ENCODE peak calls at places on chromosomes 6 and 20, in seven cellular contexts. R, B, F, X, N, J and O are unnamed samples.

GRCh38 chr20:8433286-8433685 is 301.2 kb downstream of the PLCB1 start:
- DNase-seq in R (no peak), J (no peak), B (no peak), X (no peak), F (no peak), N (no peak), O (no peak)

GRCh38 chr20:4018015-4018748 is 2.8 kb upstream of the RNF24 start:
- DNase-seq in B (no peak), N (no peak), F (no peak), X (no peak), J (no peak), R (no peak), O (no peak)

GRCh38 chr6:118677193-118677592 is 25.8 kb upstream of the CEP85L start:
- DNase-seq in J (no peak), R (no peak), F (no peak), N (no peak), B (no peak), X (no peak), O (no peak)

GRCh38 chr20:34982270-34983088 is 26.8 kb downstream of the MYH7B start:
- DNase-seq in J (no peak), B (no peak), F (no peak), R (no peak), X (peak), N (no peak), O (no peak)

GRCh38 chr6:124961784-124962611 is at the start of gene RNF217:
- DNase-seq in B (peak), J (no peak), F (peak), R (peak), N (no peak), X (peak), O (peak)

GRCh38 chr6:127938701-127939100 is 37.8 kb upstream of the THEMIS start:
- DNase-seq in X (no peak), B (no peak), N (no peak), R (no peak), F (no peak), J (no peak), O (no peak)

GRCh38 chr6:144216668-144217218 is 66.4 kb downstream of the STX11 start:
- DNase-seq in R (no peak), X (peak), J (no peak), B (peak), N (no peak), F (no peak), O (no peak)

GRCh38 chr20:21826946-21827345 is 121.5 kb downstream of the PAX1 start:
- DNase-seq in J (no peak), B (no peak), N (no peak), R (no peak), F (no peak), X (no peak), O (no peak)

GRCh38 chr6:18585032-18585573 is 198.0 kb downstream of the RNF144B start:
- DNase-seq in R (peak), F (peak), X (no peak), N (no peak), J (no peak), B (no peak), O (no peak)

GRCh38 chr6:41976794-41977484 is 35.3 kb upstream of the CCND3 start:
- DNase-seq in N (no peak), J (no peak), B (peak), F (no peak), X (no peak), R (no peak), O (no peak)

GRCh38 chr6:17001188-17001587 is 100.7 kb upstream of the STMND1 start:
- DNase-seq in J (no peak), F (no peak), N (no peak), X (no peak), R (no peak), B (no peak), O (no peak)

GRCh38 chr6:14059791-14060436 is 57.7 kb upstream of the CD83 start:
- DNase-seq in F (peak), J (no peak), B (no peak), N (no peak), X (peak), R (no peak), O (peak)

GRCh38 chr6:1312193-1312443 is 220 bp downstream of the FOXQ1 start:
- DNase-seq in R (no peak), F (no peak), J (no peak), B (no peak), X (no peak), N (no peak), O (no peak)

GRCh38 chr20:64254571-64255360 is 782 bp upstream of the PCMTD2 start:
- DNase-seq in F (no peak), J (no peak), B (no peak), N (no peak), R (no peak), X (peak), O (no peak)

GRCh38 chr20:32205502-32206382 is 1.8 kb downstream of the PLAGL2 start:
- DNase-seq in B (no peak), F (no peak), J (no peak), X (no peak), N (no peak), R (no peak), O (no peak)

GRCh38 chr6:26172496-26172958 is 85.3 kb downstream of the HFE start:
- DNase-seq in J (peak), N (peak), F (no peak), X (no peak), B (peak), R (no peak), O (peak)

GRCh38 chr20:33124994-33125393 is 43.0 kb upstream of the BPIFA2 start:
- DNase-seq in X (no peak), N (no peak), J (no peak), B (no peak), F (no peak), R (no peak), O (no peak)

GRCh38 chr6:83114164-83114563 is 46.7 kb downstream of the DOP1A start:
- DNase-seq in F (no peak), B (no peak), R (no peak), N (no peak), X (no peak), J (no peak), O (no peak)

GRCh38 chr6:137866200-137866913 is 702 bp upstream of the TNFAIP3 start:
- DNase-seq in F (peak), X (no peak), N (no peak), J (peak), R (peak), B (peak), O (no peak)

GRCh38 chr6:169969372-169970099 is 218.1 kb downstream of the ERMARD start:
- DNase-seq in N (no peak), B (no peak), X (no peak), R (no peak), F (no peak), J (no peak), O (no peak)

GRCh38 chr6:93142382-93142781 is 277.0 kb downstream of the EPHA7 start:
- DNase-seq in B (no peak), N (no peak), F (no peak), R (no peak), J (no peak), X (no peak), O (no peak)

GRCh38 chr6:25642667-25643328 is 9.2 kb upstream of the SCGN start:
- DNase-seq in X (no peak), F (no peak), N (no peak), J (no peak), R (no peak), B (no peak), O (no peak)

GRCh38 chr20:48066256-48066655 is 281.0 kb upstream of the SULF2 start:
- DNase-seq in J (no peak), B (no peak), X (no peak), R (no peak), N (no peak), F (no peak), O (no peak)

GRCh38 chr6:168167431-168168315 is 88.7 kb upstream of the FRMD1 start:
- DNase-seq in N (no peak), J (no peak), R (no peak), B (no peak), X (no peak), F (no peak), O (no peak)

GRCh38 chr6:112296122-112296521 is 41.8 kb upstream of the LAMA4 start:
- DNase-seq in F (no peak), B (no peak), R (no peak), J (no peak), X (no peak), N (no peak), O (no peak)

GRCh38 chr6:98833101-98834059 is 994 bp upstream of the POU3F2 start:
- DNase-seq in F (peak), N (no peak), J (no peak), B (peak), X (peak), R (no peak), O (peak)

GRCh38 chr6:133681880-133682279 is 207.0 kb upstream of the TCF21 start:
- DNase-seq in X (no peak), B (no peak), F (no peak), N (no peak), R (no peak), J (no peak), O (no peak)

GRCh38 chr6:160203522-160203921 is 55.1 kb downstream of the SLC22A2 start:
- DNase-seq in J (no peak), N (no peak), X (no peak), B (no peak), F (no peak), R (no peak), O (no peak)

GRCh38 chr20:31920275-31920855 is 31.5 kb downstream of the PDRG1 start:
- DNase-seq in R (no peak), N (no peak), B (no peak), F (no peak), J (no peak), X (no peak), O (no peak)

GRCh38 chr6:165231581-165232276 is 77.7 kb downstream of the C6orf118 start:
- DNase-seq in R (no peak), B (no peak), F (no peak), N (no peak), J (no peak), X (no peak), O (peak)

GRCh38 chr6:107496041-107496440 is 6.1 kb downstream of the SOBP start:
- DNase-seq in N (no peak), B (no peak), X (no peak), R (no peak), F (no peak), J (no peak), O (no peak)

GRCh38 chr6:137493218-137494038 is 766 bp downstream of the OLIG3 start:
- DNase-seq in R (no peak), N (no peak), B (no peak), F (peak), J (no peak), X (no peak), O (no peak)